ENCODE peak calls at places on chromosome 13, in nine cellular contexts. Q, X, V, R, C, U, K, P and B are unnamed samples.

GRCh38 chr13:69485991-69486592 is 621.5 kb upstream of the ATXN8OS start:
- DNase-seq in Q (no peak), X (no peak), V (no peak), R (no peak), C (no peak), U (no peak), K (no peak), P (no peak), B (no peak)

GRCh38 chr13:52128714-52129700 is at the start of gene NEK5:
- DNase-seq in Q (peak; percentile 86), X (peak; percentile 35), V (no peak), R (peak; percentile 52), C (peak; percentile 22), U (peak; percentile 72), K (peak; percentile 0), P (peak; percentile 51), B (peak; percentile 68)

GRCh38 chr13:108527849-108528248 is 101.6 kb upstream of the MYO16 start:
- DNase-seq in Q (no peak), X (no peak), V (no peak), R (no peak), C (no peak), U (no peak), K (no peak), P (no peak), B (no peak)

GRCh38 chr13:82672248-82672647 is 1210.0 kb downstream of the SLITRK1 start:
- DNase-seq in Q (no peak), X (no peak), V (no peak), R (no peak), C (no peak), U (no peak), K (no peak), P (no peak), B (no peak)

GRCh38 chr13:48038763-48039162 is 1.2 kb downstream of the NUDT15 start:
- DNase-seq in Q (no peak), X (no peak), V (no peak), R (peak; percentile 0), C (no peak), U (peak; percentile 8), K (no peak), P (no peak), B (no peak)

GRCh38 chr13:95784161-95784880 is 107.4 kb downstream of the DNAJC3 start:
- DNase-seq in Q (no peak), X (no peak), V (peak; percentile 64), R (no peak), C (no peak), U (peak; percentile 94), K (no peak), P (no peak), B (no peak)

GRCh38 chr13:51453308-51453958 is 597 bp upstream of the INTS6 start:
- DNase-seq in Q (peak; percentile 94), X (peak; percentile 72), V (peak; percentile 52), R (peak; percentile 63), C (peak; percentile 70), U (peak; percentile 87), K (peak; percentile 58), P (peak; percentile 75), B (no peak)

GRCh38 chr13:51849145-51850101 is 4.4 kb upstream of the TMEM272 start:
- DNase-seq in Q (peak; percentile 72), X (no peak), V (no peak), R (no peak), C (peak; percentile 12), U (peak; percentile 84), K (no peak), P (no peak), B (peak; percentile 47)

GRCh38 chr13:108594153-108594552 is 35.3 kb upstream of the MYO16 start:
- DNase-seq in Q (no peak), X (no peak), V (no peak), R (peak; percentile 6), C (no peak), U (no peak), K (no peak), P (no peak), B (no peak)

GRCh38 chr13:48858523-48858922 is 117.2 kb upstream of the FNDC3A start:
- DNase-seq in Q (no peak), X (no peak), V (no peak), R (no peak), C (no peak), U (no peak), K (no peak), P (no peak), B (no peak)

GRCh38 chr13:37443538-37443937 is 155.0 kb downstream of the POSTN start:
- DNase-seq in Q (no peak), X (no peak), V (peak; percentile 42), R (no peak), C (no peak), U (peak; percentile 68), K (no peak), P (no peak), B (no peak)

GRCh38 chr13:78239681-78240080 is 321.1 kb upstream of the EDNRB start:
- DNase-seq in Q (no peak), X (no peak), V (no peak), R (no peak), C (no peak), U (no peak), K (no peak), P (no peak), B (peak; percentile 4)

GRCh38 chr13:27290715-27291114 is 20.1 kb downstream of the RASL11A start:
- DNase-seq in Q (no peak), X (no peak), V (no peak), R (no peak), C (no peak), U (no peak), K (no peak), P (no peak), B (no peak)

GRCh38 chr13:41917641-41918040 is 43.3 kb downstream of the VWA8 start:
- DNase-seq in Q (no peak), X (no peak), V (no peak), R (no peak), C (no peak), U (peak; percentile 58), K (no peak), P (no peak), B (no peak)